ENCODE peak calls at places on chromosome 4, in eight cellular contexts. W, I, G, H, E, O, R and M are unnamed samples.
A peak's percentile ranks its signal among the peaks of the same experiment; 100 is the strongest.

GRCh38 chr4:87073187-87073569 is 138.4 kb downstream of the AFF1 start:
- DNase-seq in W (no peak), I (no peak), H (peak; percentile 30), R (no peak), E (no peak), G (no peak), O (no peak), M (no peak)

GRCh38 chr4:12852338-12853307 is 631.5 kb downstream of the RAB28 start:
- DNase-seq in H (peak; percentile 74), R (peak; percentile 22), O (peak; percentile 24), G (no peak), E (peak; percentile 69), I (no peak), W (peak; percentile 59), M (no peak)

GRCh38 chr4:8474856-8475255 is 34.3 kb downstream of the TRMT44 start:
- DNase-seq in H (no peak), G (no peak), O (no peak), R (no peak), E (no peak), I (no peak), W (no peak), M (no peak)

GRCh38 chr4:87073570-87074470 is 139.0 kb downstream of the AFF1 start:
- DNase-seq in I (no peak), E (no peak), G (peak; percentile 52), O (peak; percentile 61), R (no peak), W (no peak), H (no peak), M (no peak)

GRCh38 chr4:28444886-28445496 is 1584.3 kb downstream of the STIM2 start:
- DNase-seq in I (no peak), H (peak; percentile 43), O (no peak), G (no peak), W (no peak), E (peak; percentile 73), R (no peak), M (no peak)

GRCh38 chr4:165378763-165379631 is at the start of gene CPE:
- DNase-seq in O (peak; percentile 69), E (peak; percentile 63), R (peak; percentile 82), G (peak; percentile 39), W (no peak), H (peak; percentile 54), I (peak; percentile 82), M (no peak)

GRCh38 chr4:2935762-2936743 is 27.2 kb downstream of the NOP14 start:
- DNase-seq in H (peak; percentile 63), G (no peak), O (peak; percentile 60), W (no peak), E (peak; percentile 57), I (no peak), R (peak; percentile 67), M (no peak)

GRCh38 chr4:87240341-87240740 is 19.9 kb upstream of the KLHL8 start:
- DNase-seq in I (no peak), O (no peak), H (no peak), E (no peak), W (no peak), R (no peak), G (no peak), M (no peak)

GRCh38 chr4:56026596-56026995 is 77.9 kb downstream of the CEP135 start:
- DNase-seq in G (no peak), H (peak; percentile 25), O (no peak), I (no peak), E (peak; percentile 55), R (peak; percentile 42), W (no peak), M (no peak)

GRCh38 chr4:52425751-52426326 is 233.3 kb downstream of the USP46 start:
- DNase-seq in G (no peak), E (no peak), I (no peak), R (no peak), O (no peak), H (no peak), W (no peak), M (no peak)

GRCh38 chr4:133129237-133129636 is 19.9 kb upstream of the PCDH10 start:
- DNase-seq in E (no peak), W (no peak), I (no peak), O (no peak), G (no peak), H (peak; percentile 17), R (no peak), M (no peak)

GRCh38 chr4:74768857-74769525 is 25.3 kb downstream of the BTC start:
- DNase-seq in E (peak; percentile 89), H (peak; percentile 60), G (no peak), O (no peak), R (peak; percentile 29), I (no peak), W (peak; percentile 27), M (no peak)

GRCh38 chr4:8191136-8191747 is 7.8 kb upstream of the SH3TC1 start:
- DNase-seq in W (no peak), I (no peak), E (peak; percentile 53), R (peak; percentile 74), H (peak; percentile 88), O (no peak), G (peak; percentile 70), M (no peak)

GRCh38 chr4:113591982-113592381 is 169.6 kb downstream of the CAMK2D start:
- DNase-seq in H (no peak), G (no peak), I (no peak), O (no peak), W (peak; percentile 64), R (no peak), E (peak; percentile 8), M (peak; percentile 28)
- TF ChIP-seq CTCF in H (no peak), G (no peak), I (no peak), O (no peak), W (no peak), R (no peak), E (no peak), M (no peak)

GRCh38 chr4:81030617-81031388 is at the start of gene BMP3:
- DNase-seq in R (no peak), O (no peak), E (no peak), H (peak; percentile 21), G (no peak), I (peak; percentile 74), W (no peak), M (no peak)

GRCh38 chr4:81030061-81030616 is 369 bp upstream of the BMP3 start:
- DNase-seq in E (no peak), O (no peak), G (no peak), W (no peak), H (no peak), I (no peak), R (no peak), M (no peak)

GRCh38 chr4:81031389-81032173 is 1.1 kb downstream of the BMP3 start:
- DNase-seq in I (no peak), O (peak; percentile 21), H (no peak), W (no peak), G (no peak), E (no peak), R (no peak), M (no peak)

GRCh38 chr4:81032174-81032551 is 1.7 kb downstream of the BMP3 start:
- DNase-seq in O (no peak), R (no peak), E (no peak), W (no peak), I (no peak), H (no peak), G (no peak), M (no peak)

DNA sequence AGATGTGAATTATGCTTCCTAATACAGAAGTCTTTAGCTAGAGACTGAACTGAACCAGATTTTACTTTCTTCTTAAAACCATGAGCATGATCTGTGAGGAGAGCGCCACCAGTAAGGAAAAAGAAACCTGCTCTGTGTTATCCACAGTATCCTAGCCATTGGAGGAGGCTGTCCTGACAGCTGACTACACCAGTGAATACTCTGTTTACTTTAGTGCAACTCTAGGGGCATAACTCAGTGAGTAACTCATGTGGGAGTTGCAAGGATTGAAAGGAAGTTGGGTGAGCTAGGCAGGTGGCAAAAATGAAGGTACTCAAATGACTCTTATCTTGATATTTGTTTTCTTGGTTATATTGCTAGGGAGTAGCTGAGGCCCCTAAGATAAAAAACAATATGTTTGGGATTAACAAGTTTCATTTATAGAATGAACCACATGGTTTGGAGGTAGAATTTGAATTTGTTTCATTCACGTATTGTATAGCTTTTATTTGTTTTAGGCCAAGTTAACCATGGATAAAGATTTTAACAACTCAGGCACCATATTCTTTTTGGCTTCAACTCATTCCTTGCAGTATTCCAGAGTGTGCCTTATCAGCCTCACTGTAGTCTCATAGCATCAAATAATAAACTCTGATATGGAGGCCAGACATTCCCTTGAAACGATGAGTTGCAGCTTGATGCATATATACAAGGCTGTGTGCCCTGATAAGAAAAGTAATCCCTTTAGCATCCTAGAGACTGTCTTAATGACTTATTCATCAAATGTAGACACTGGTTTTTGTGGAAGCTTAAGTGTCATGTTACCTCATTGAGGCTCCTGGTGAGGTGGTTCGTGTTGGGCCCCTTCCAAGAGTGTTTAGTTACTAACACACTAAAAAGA is 2.5 kb downstream of the BMP3 start:
- DNase-seq in W (no peak), R (no peak), O (no peak), E (no peak), H (no peak), I (no peak), G (no peak), M (no peak)
- TF ChIP-seq CTCF in W (no peak), R (no peak), O (no peak), E (no peak), H (no peak), I (no peak), G (no peak), M (no peak)

DNA sequence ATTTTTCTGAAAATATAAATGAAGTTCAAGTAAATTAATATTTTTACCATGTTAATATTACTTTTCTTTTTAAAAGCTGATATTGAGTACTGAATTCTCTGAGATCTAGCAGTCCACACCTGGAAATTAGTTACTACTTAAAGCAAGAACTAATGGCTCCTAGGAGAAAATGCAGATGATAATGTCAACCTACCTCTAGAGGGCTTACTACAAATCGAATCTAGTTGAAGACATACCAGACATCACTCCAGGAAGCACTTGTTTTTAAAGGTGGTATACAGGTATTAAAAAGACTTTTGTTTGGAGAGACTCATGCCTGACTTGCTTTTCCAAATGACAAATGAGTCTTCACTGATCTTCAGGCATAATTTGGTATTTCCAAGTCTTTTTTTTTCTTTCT is 516.4 kb upstream of the BOD1L1 start:
- DNase-seq in W (no peak), E (peak; percentile 11), I (no peak), H (peak; percentile 7), O (no peak), G (no peak), R (no peak), M (no peak)
- TF ChIP-seq CTCF in W (no peak), E (peak; percentile 12), I (peak; percentile 32), H (no peak), O (no peak), G (no peak), R (no peak), M (no peak)

GRCh38 chr4:6886886-6887285 is 22.7 kb upstream of the TBC1D14 start:
- DNase-seq in R (no peak), W (no peak), G (no peak), H (no peak), E (no peak), O (no peak), I (no peak), M (no peak)

GRCh38 chr4:6888506-6889071 is 21.0 kb upstream of the TBC1D14 start:
- DNase-seq in H (no peak), W (no peak), R (no peak), O (no peak), E (no peak), I (no peak), G (no peak), M (no peak)

GRCh38 chr4:6884341-6884870 is 25.2 kb upstream of the TBC1D14 start:
- DNase-seq in E (no peak), G (no peak), H (no peak), I (no peak), O (no peak), W (no peak), R (no peak), M (no peak)

GRCh38 chr4:6887591-6888371 is 21.8 kb upstream of the TBC1D14 start:
- DNase-seq in R (no peak), H (peak; percentile 59), E (peak; percentile 59), I (no peak), O (no peak), G (no peak), W (no peak), M (no peak)

GRCh38 chr4:6885953-6886557 is 23.6 kb upstream of the TBC1D14 start:
- DNase-seq in I (no peak), W (no peak), E (peak; percentile 66), R (no peak), H (peak; percentile 65), O (no peak), G (peak; percentile 71), M (no peak)
- TF ChIP-seq CTCF in I (no peak), W (peak; percentile 12), E (peak; percentile 11), R (peak; percentile 14), H (peak; percentile 22), O (peak; percentile 19), G (no peak), M (peak; percentile 39)